ENCODE peak calls at places on chromosomes 16 and 17, in eight cellular contexts. G is AG04450, R is heart left ventricle, Y is posterior cingulate gyrus, A is foreskin keratinocyte, Z is lower lobe of right lung, B is endothelial cell, U is hypothalamus. D is an unnamed sample.

GRCh38 chr17:74854792-74855191 is 4.9 kb downstream of the GRIN2C start:
- DNase-seq in G (no peak), U (no peak), Y (no peak), A (no peak), B (no peak), R (no peak), Z (no peak), D (peak)

GRCh38 chr17:76365256-76365903 is 11.7 kb upstream of the PRPSAP1 start:
- DNase-seq in Y (no peak), R (no peak), B (no peak), G (no peak), Z (no peak), A (no peak), U (no peak), D (no peak)

GRCh38 chr16:21599994-21600773 is 807 bp downstream of the METTL9 start:
- DNase-seq in R (peak), Z (peak), Y (no peak), G (no peak), U (no peak), A (peak), B (no peak), D (peak)

GRCh38 chr17:6567528-6568185 is 11.3 kb upstream of the PITPNM3 start:
- DNase-seq in Y (no peak), G (no peak), Z (peak), U (no peak), R (peak), A (peak), B (no peak), D (no peak)

GRCh38 chr17:4040784-4041183 is 76.5 kb upstream of the ATP2A3 start:
- DNase-seq in U (no peak), G (no peak), R (no peak), Z (no peak), A (no peak), B (no peak), Y (no peak), D (no peak)

GRCh38 chr16:30449116-30449435 is 3.4 kb upstream of the SEPHS2 start:
- DNase-seq in U (no peak), B (no peak), Z (no peak), A (no peak), Y (no peak), R (no peak), G (no peak), D (no peak)

GRCh38 chr17:75105269-75106080 is 4.3 kb upstream of the ARMC7 start:
- DNase-seq in B (peak), Z (peak), G (no peak), U (no peak), R (no peak), A (no peak), Y (no peak), D (no peak)

GRCh38 chr17:70332811-70333210 is 163.5 kb downstream of the KCNJ2 start:
- DNase-seq in Z (no peak), U (no peak), G (no peak), R (no peak), B (no peak), Y (no peak), A (no peak), D (no peak)

GRCh38 chr16:2499890-2500633 is 13.7 kb upstream of the ATP6V0C start:
- DNase-seq in A (no peak), U (no peak), R (no peak), Z (no peak), Y (no peak), G (no peak), B (no peak), D (no peak)

GRCh38 chr17:41527076-41528023 is 758 bp downstream of the KRT19 start:
- DNase-seq in Z (peak), Y (no peak), G (no peak), U (no peak), B (no peak), A (no peak), R (peak), D (no peak)

GRCh38 chr16:89375021-89375420 is 115.3 kb downstream of the ANKRD11 start:
- DNase-seq in Y (no peak), B (no peak), U (no peak), R (no peak), Z (no peak), A (no peak), G (no peak), D (peak)